ENCODE peak calls at places on chromosomes 5 and 9, in nine cellular contexts. One of them, this sample, is unnamed. For H3K4me1, the result is how much of the 10 kb centered on the place peaks cover.

GRCh38 chr9:132410642-132411041 is 631 bp downstream of the CFAP77 start:
- DNase-seq in SJSA1: no peak
- DNase-seq in neuronal stem cell: no peak
- DNase-seq in GM23248: no peak
- DNase-seq in astrocyte: no peak
- DNase-seq in endothelial cell of umbilical vein: no peak
- DNase-seq in SK-N-SH: peak
- DNase-seq in sigmoid colon: no peak
- DNase-seq in stomach: no peak
- DNase-seq in this sample: no peak

GRCh38 chr9:95821999-95822398 is 53.5 kb upstream of the ERCC6L2 start:
- DNase-seq in SJSA1: no peak
- DNase-seq in neuronal stem cell: no peak
- DNase-seq in GM23248: no peak
- DNase-seq in astrocyte: no peak
- DNase-seq in endothelial cell of umbilical vein: no peak
- DNase-seq in SK-N-SH: no peak
- DNase-seq in sigmoid colon: no peak
- DNase-seq in stomach: no peak
- DNase-seq in this sample: no peak

GRCh38 chr5:33588654-33589372 is 148.0 kb downstream of the TARS1 start:
- DNase-seq in SJSA1: no peak
- DNase-seq in neuronal stem cell: no peak
- DNase-seq in GM23248: no peak
- DNase-seq in astrocyte: no peak
- DNase-seq in endothelial cell of umbilical vein: peak
- DNase-seq in SK-N-SH: peak
- DNase-seq in sigmoid colon: no peak
- DNase-seq in stomach: peak
- DNase-seq in this sample: no peak

GRCh38 chr5:83450183-83450839 is 21.2 kb upstream of the VCAN start:
- DNase-seq in SJSA1: peak
- DNase-seq in neuronal stem cell: no peak
- DNase-seq in GM23248: no peak
- DNase-seq in astrocyte: no peak
- DNase-seq in endothelial cell of umbilical vein: peak
- DNase-seq in SK-N-SH: no peak
- DNase-seq in sigmoid colon: no peak
- DNase-seq in stomach: no peak
- DNase-seq in this sample: no peak

GRCh38 chr9:116115731-116116353 is 37.7 kb upstream of the PAPPA start:
- DNase-seq in SJSA1: peak
- DNase-seq in neuronal stem cell: no peak
- DNase-seq in GM23248: peak
- DNase-seq in astrocyte: peak
- DNase-seq in endothelial cell of umbilical vein: no peak
- DNase-seq in SK-N-SH: no peak
- DNase-seq in sigmoid colon: no peak
- DNase-seq in stomach: no peak
- DNase-seq in this sample: no peak

GRCh38 chr5:945691-946541 is 53.2 kb downstream of the TRIP13 start:
- DNase-seq in SJSA1: no peak
- DNase-seq in neuronal stem cell: no peak
- DNase-seq in GM23248: peak
- DNase-seq in astrocyte: no peak
- DNase-seq in endothelial cell of umbilical vein: no peak
- DNase-seq in SK-N-SH: peak
- DNase-seq in sigmoid colon: no peak
- DNase-seq in stomach: no peak
- DNase-seq in this sample: peak

GRCh38 chr5:122323132-122323548 is 11.1 kb downstream of the SNCAIP start:
- DNase-seq in SJSA1: no peak
- DNase-seq in neuronal stem cell: no peak
- DNase-seq in GM23248: peak
- DNase-seq in astrocyte: peak
- DNase-seq in endothelial cell of umbilical vein: no peak
- DNase-seq in SK-N-SH: peak
- DNase-seq in sigmoid colon: no peak
- DNase-seq in stomach: no peak
- DNase-seq in this sample: no peak

GRCh38 chr9:82436480-82436879 is 447.9 kb downstream of the SPATA31D1 start:
- DNase-seq in SJSA1: no peak
- DNase-seq in neuronal stem cell: no peak
- DNase-seq in GM23248: peak
- DNase-seq in astrocyte: peak
- DNase-seq in endothelial cell of umbilical vein: no peak
- DNase-seq in SK-N-SH: no peak
- DNase-seq in sigmoid colon: no peak
- DNase-seq in stomach: no peak
- DNase-seq in this sample: no peak

GRCh38 chr5:56516441-56516840 is 283.3 kb upstream of the ANKRD55 start:
- DNase-seq in SJSA1: no peak
- DNase-seq in neuronal stem cell: no peak
- DNase-seq in GM23248: no peak
- DNase-seq in astrocyte: no peak
- DNase-seq in endothelial cell of umbilical vein: no peak
- DNase-seq in SK-N-SH: no peak
- DNase-seq in sigmoid colon: no peak
- DNase-seq in stomach: no peak
- DNase-seq in this sample: no peak

GRCh38 chr5:24161559-24161958 is 483.2 kb downstream of the CDH10 start:
- DNase-seq in SJSA1: no peak
- DNase-seq in neuronal stem cell: no peak
- DNase-seq in GM23248: peak
- DNase-seq in astrocyte: no peak
- DNase-seq in endothelial cell of umbilical vein: no peak
- DNase-seq in SK-N-SH: no peak
- DNase-seq in sigmoid colon: no peak
- DNase-seq in stomach: no peak
- DNase-seq in this sample: no peak

GRCh38 chr9:121963542-121963995 is 129.5 kb downstream of the TTLL11 start:
- DNase-seq in SJSA1: no peak
- DNase-seq in neuronal stem cell: no peak
- DNase-seq in GM23248: peak
- DNase-seq in astrocyte: peak
- DNase-seq in endothelial cell of umbilical vein: peak
- DNase-seq in SK-N-SH: no peak
- DNase-seq in sigmoid colon: no peak
- DNase-seq in stomach: no peak
- DNase-seq in this sample: no peak

GRCh38 chr5:135230326-135230925 is 168.6 kb downstream of the MACROH2A1 start:
- DNase-seq in SJSA1: no peak
- DNase-seq in neuronal stem cell: no peak
- DNase-seq in GM23248: peak
- DNase-seq in astrocyte: peak
- DNase-seq in endothelial cell of umbilical vein: no peak
- DNase-seq in SK-N-SH: no peak
- DNase-seq in sigmoid colon: peak
- DNase-seq in stomach: no peak
- DNase-seq in this sample: peak

GRCh38 chr9:134887686-134888602 is 7.3 kb downstream of the FCN2 start:
- DNase-seq in SJSA1: no peak
- DNase-seq in neuronal stem cell: no peak
- DNase-seq in GM23248: no peak
- DNase-seq in astrocyte: no peak
- DNase-seq in endothelial cell of umbilical vein: no peak
- DNase-seq in SK-N-SH: no peak
- DNase-seq in sigmoid colon: no peak
- DNase-seq in stomach: peak
- DNase-seq in this sample: peak

GRCh38 chr5:95959964-95960801 is 1.5 kb downstream of the ELL2 start:
- DNase-seq in SJSA1: peak
- DNase-seq in neuronal stem cell: no peak
- DNase-seq in GM23248: peak
- DNase-seq in astrocyte: peak
- DNase-seq in endothelial cell of umbilical vein: peak
- DNase-seq in SK-N-SH: peak
- DNase-seq in sigmoid colon: peak
- DNase-seq in stomach: no peak
- DNase-seq in this sample: peak

GRCh38 chr5:53418409-53418808 is 62.0 kb upstream of the FST start:
- DNase-seq in SJSA1: peak
- DNase-seq in neuronal stem cell: peak
- DNase-seq in GM23248: peak
- DNase-seq in astrocyte: no peak
- DNase-seq in endothelial cell of umbilical vein: no peak
- DNase-seq in SK-N-SH: no peak
- DNase-seq in sigmoid colon: no peak
- DNase-seq in stomach: no peak
- DNase-seq in this sample: no peak
- H3K4me3 ChIP-seq in SJSA1: no peak
- H3K4me3 ChIP-seq in neuronal stem cell: no peak
- H3K4me3 ChIP-seq in GM23248: peak
- H3K4me3 ChIP-seq in astrocyte: peak
- H3K4me3 ChIP-seq in endothelial cell of umbilical vein: peak
- H3K4me3 ChIP-seq in SK-N-SH: peak
- H3K4me3 ChIP-seq in sigmoid colon: no peak
- H3K4me3 ChIP-seq in stomach: no peak
- H3K4me3 ChIP-seq in this sample: no peak

GRCh38 chr5:109754319-109754718 is 64.6 kb downstream of the MAN2A1 start:
- DNase-seq in SJSA1: no peak
- DNase-seq in neuronal stem cell: no peak
- DNase-seq in GM23248: no peak
- DNase-seq in astrocyte: no peak
- DNase-seq in endothelial cell of umbilical vein: no peak
- DNase-seq in SK-N-SH: no peak
- DNase-seq in sigmoid colon: no peak
- DNase-seq in stomach: no peak
- DNase-seq in this sample: no peak

GRCh38 chr5:109759304-109759703 is 69.6 kb downstream of the MAN2A1 start:
- DNase-seq in SJSA1: peak
- DNase-seq in neuronal stem cell: no peak
- DNase-seq in GM23248: peak
- DNase-seq in astrocyte: no peak
- DNase-seq in endothelial cell of umbilical vein: peak
- DNase-seq in SK-N-SH: no peak
- DNase-seq in sigmoid colon: no peak
- DNase-seq in stomach: no peak
- DNase-seq in this sample: no peak

GRCh38 chr5:109755761-109756160 is 66.0 kb downstream of the MAN2A1 start:
- DNase-seq in SJSA1: no peak
- DNase-seq in neuronal stem cell: no peak
- DNase-seq in GM23248: no peak
- DNase-seq in astrocyte: no peak
- DNase-seq in endothelial cell of umbilical vein: no peak
- DNase-seq in SK-N-SH: no peak
- DNase-seq in sigmoid colon: no peak
- DNase-seq in stomach: no peak
- DNase-seq in this sample: no peak

GRCh38 chr5:109756543-109757186 is 66.9 kb downstream of the MAN2A1 start:
- DNase-seq in SJSA1: no peak
- DNase-seq in neuronal stem cell: no peak
- DNase-seq in GM23248: no peak
- DNase-seq in astrocyte: no peak
- DNase-seq in endothelial cell of umbilical vein: no peak
- DNase-seq in SK-N-SH: no peak
- DNase-seq in sigmoid colon: no peak
- DNase-seq in stomach: no peak
- DNase-seq in this sample: no peak

DNA sequence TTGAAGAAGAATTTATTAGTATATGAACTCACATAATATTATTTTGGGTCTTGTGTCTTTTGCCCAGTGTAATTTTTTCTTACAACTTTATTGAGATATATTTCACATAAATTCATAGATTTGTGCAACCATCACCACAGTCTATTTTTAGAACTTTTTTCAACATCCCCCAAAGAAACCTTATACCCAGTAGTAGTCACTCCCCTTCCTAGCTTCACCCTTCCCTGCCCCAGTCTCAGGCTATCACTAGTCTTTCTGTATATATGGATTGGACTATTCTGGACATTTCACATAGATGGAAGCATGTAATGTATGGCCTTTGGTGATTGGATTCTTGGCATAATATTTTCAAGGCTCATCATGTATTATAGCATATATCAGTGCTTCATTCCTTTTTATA is 67.8 kb downstream of the MAN2A1 start:
- DNase-seq in SJSA1: no peak
- DNase-seq in neuronal stem cell: no peak
- DNase-seq in GM23248: no peak
- DNase-seq in astrocyte: no peak
- DNase-seq in endothelial cell of umbilical vein: no peak
- DNase-seq in SK-N-SH: no peak
- DNase-seq in sigmoid colon: no peak
- DNase-seq in stomach: no peak
- DNase-seq in this sample: no peak
- H3K4me1 ChIP-seq in SJSA1: under half
- H3K4me1 ChIP-seq in neuronal stem cell: under half
- H3K4me1 ChIP-seq in GM23248: under half
- H3K4me1 ChIP-seq in astrocyte: under half
- H3K4me1 ChIP-seq in endothelial cell of umbilical vein: under half
- H3K4me1 ChIP-seq in SK-N-SH: under half
- H3K4me1 ChIP-seq in sigmoid colon: under half
- H3K4me1 ChIP-seq in stomach: under half
- H3K4me1 ChIP-seq in this sample: under half

DNA sequence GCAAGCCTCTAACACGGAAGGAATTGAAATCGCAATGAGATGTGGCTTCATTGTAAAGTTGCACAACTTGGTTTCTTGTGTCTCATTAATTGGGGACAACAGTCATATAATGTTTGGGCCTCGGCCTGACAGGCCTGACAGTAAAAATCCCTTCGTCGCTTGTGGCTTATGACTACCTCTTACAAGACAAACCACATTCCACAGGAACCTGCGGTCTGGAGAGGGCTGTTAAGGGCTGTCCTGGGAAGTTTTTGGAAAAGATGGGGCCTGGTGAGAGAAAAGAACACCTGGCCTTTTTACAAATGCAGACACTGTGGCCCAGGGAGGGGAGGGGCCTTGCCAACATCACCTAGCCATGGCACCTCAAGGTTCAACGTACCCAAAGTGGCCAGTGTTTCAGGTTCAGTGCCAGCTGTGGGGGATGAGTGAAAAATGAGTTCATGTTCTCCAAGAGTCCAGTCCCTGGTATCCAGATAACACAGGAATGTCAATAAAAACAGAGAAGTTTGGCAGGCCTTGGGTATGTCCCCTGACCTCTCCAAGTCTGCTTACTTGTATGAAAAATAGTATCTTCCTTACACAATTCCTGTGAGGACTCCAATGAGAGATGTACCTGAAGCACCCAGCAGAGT is 22.2 kb downstream of the SHB start:
- DNase-seq in SJSA1: peak
- DNase-seq in neuronal stem cell: no peak
- DNase-seq in GM23248: peak
- DNase-seq in astrocyte: peak
- DNase-seq in endothelial cell of umbilical vein: peak
- DNase-seq in SK-N-SH: no peak
- DNase-seq in sigmoid colon: no peak
- DNase-seq in stomach: peak
- DNase-seq in this sample: no peak
- H3K27ac ChIP-seq in SJSA1: peak
- H3K27ac ChIP-seq in neuronal stem cell: no peak
- H3K27ac ChIP-seq in GM23248: peak
- H3K27ac ChIP-seq in astrocyte: peak
- H3K27ac ChIP-seq in endothelial cell of umbilical vein: peak
- H3K27ac ChIP-seq in SK-N-SH: peak
- H3K27ac ChIP-seq in sigmoid colon: peak
- H3K27ac ChIP-seq in stomach: peak
- H3K27ac ChIP-seq in this sample: peak

DNA sequence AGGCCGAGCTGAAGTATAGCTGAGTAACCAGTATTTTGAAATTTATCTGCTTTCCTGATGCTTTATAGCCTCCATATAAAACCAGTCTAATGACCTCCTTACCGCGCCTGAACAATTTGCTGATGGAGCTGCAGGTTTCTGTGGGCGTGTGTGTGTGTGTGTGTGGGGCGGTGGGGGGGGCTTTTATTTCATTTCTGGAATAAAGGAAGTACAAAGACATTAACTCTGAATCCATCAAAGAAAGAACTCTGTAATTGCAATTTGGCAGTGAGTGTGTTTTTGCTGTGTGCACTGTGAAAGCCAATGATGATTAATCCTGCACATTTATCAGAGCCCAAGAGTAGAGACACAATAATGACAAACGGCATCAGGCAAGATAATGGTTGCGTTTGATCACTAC is 29.3 kb upstream of the NDFIP1 start:
- DNase-seq in SJSA1: no peak
- DNase-seq in neuronal stem cell: no peak
- DNase-seq in GM23248: no peak
- DNase-seq in astrocyte: no peak
- DNase-seq in endothelial cell of umbilical vein: no peak
- DNase-seq in SK-N-SH: peak
- DNase-seq in sigmoid colon: no peak
- DNase-seq in stomach: no peak
- DNase-seq in this sample: no peak
- H3K4me3 ChIP-seq in SJSA1: no peak
- H3K4me3 ChIP-seq in neuronal stem cell: no peak
- H3K4me3 ChIP-seq in GM23248: no peak
- H3K4me3 ChIP-seq in astrocyte: no peak
- H3K4me3 ChIP-seq in endothelial cell of umbilical vein: no peak
- H3K4me3 ChIP-seq in SK-N-SH: no peak
- H3K4me3 ChIP-seq in sigmoid colon: no peak
- H3K4me3 ChIP-seq in stomach: no peak
- H3K4me3 ChIP-seq in this sample: no peak